ENCODE peak calls at places on chromosomes 16 and 17, in five cellular contexts. One of them, this sample, is unnamed.

GRCh38 chr17:962166-962565 is 17.4 kb downstream of the NXN start:
- DNase-seq in Caco-2: no peak
- DNase-seq in mucosa of descending colon: no peak
- DNase-seq in lung: no peak
- DNase-seq in GM13977: no peak
- DNase-seq in this sample: no peak

GRCh38 chr17:44992242-44992939 is 24.3 kb upstream of the C1QL1 start:
- DNase-seq in lung: no peak
- DNase-seq in GM13977: no peak
- DNase-seq in mucosa of descending colon: no peak
- DNase-seq in Caco-2: no peak
- DNase-seq in this sample: no peak

GRCh38 chr17:20009052-20009301 is 182 bp upstream of the SPECC1 start:
- DNase-seq in GM13977: no peak
- DNase-seq in mucosa of descending colon: no peak
- DNase-seq in lung: peak
- DNase-seq in Caco-2: no peak
- DNase-seq in this sample: no peak

GRCh38 chr16:3142770-3143169 is 7.9 kb downstream of the ZNF213 start:
- DNase-seq in lung: no peak
- DNase-seq in mucosa of descending colon: peak
- DNase-seq in GM13977: no peak
- DNase-seq in Caco-2: no peak
- DNase-seq in this sample: peak

GRCh38 chr16:16997349-16997748 is 473.4 kb downstream of the XYLT1 start:
- DNase-seq in lung: no peak
- DNase-seq in mucosa of descending colon: no peak
- DNase-seq in GM13977: no peak
- DNase-seq in Caco-2: no peak
- DNase-seq in this sample: no peak

GRCh38 chr16:9047689-9048301 is 43.6 kb upstream of the HAPSTR1 start:
- DNase-seq in Caco-2: peak
- DNase-seq in GM13977: no peak
- DNase-seq in mucosa of descending colon: peak
- DNase-seq in lung: peak
- DNase-seq in this sample: peak

GRCh38 chr17:17413821-17414220 is 63.0 kb upstream of the MED9 start:
- DNase-seq in GM13977: no peak
- DNase-seq in Caco-2: no peak
- DNase-seq in mucosa of descending colon: no peak
- DNase-seq in lung: no peak
- DNase-seq in this sample: no peak

GRCh38 chr17:4796550-4796915 is 569 bp downstream of the PSMB6 start:
- DNase-seq in mucosa of descending colon: no peak
- DNase-seq in GM13977: no peak
- DNase-seq in Caco-2: peak
- DNase-seq in lung: no peak
- DNase-seq in this sample: no peak

GRCh38 chr17:68326681-68327080 is 35.4 kb downstream of the ARSG start:
- DNase-seq in mucosa of descending colon: no peak
- DNase-seq in Caco-2: no peak
- DNase-seq in GM13977: no peak
- DNase-seq in lung: no peak
- DNase-seq in this sample: no peak

GRCh38 chr16:89318871-89319627 is 101.5 kb downstream of the ZNF778 start:
- DNase-seq in lung: no peak
- DNase-seq in Caco-2: no peak
- DNase-seq in GM13977: no peak
- DNase-seq in mucosa of descending colon: peak
- DNase-seq in this sample: no peak

GRCh38 chr17:75371981-75372380 is 33.5 kb downstream of the GRB2 start:
- DNase-seq in lung: no peak
- DNase-seq in GM13977: peak
- DNase-seq in mucosa of descending colon: no peak
- DNase-seq in Caco-2: no peak
- DNase-seq in this sample: no peak

GRCh38 chr17:63361182-63361581 is 84.9 kb downstream of the CYB561 start:
- DNase-seq in lung: no peak
- DNase-seq in Caco-2: no peak
- DNase-seq in mucosa of descending colon: no peak
- DNase-seq in GM13977: no peak
- DNase-seq in this sample: no peak

GRCh38 chr16:57741660-57742191 is 6.2 kb downstream of the KATNB1 start:
- DNase-seq in lung: no peak
- DNase-seq in GM13977: no peak
- DNase-seq in mucosa of descending colon: peak
- DNase-seq in Caco-2: no peak
- DNase-seq in this sample: no peak

GRCh38 chr17:83133302-83134121 is 54.1 kb downstream of the METRNL start:
- DNase-seq in lung: no peak
- DNase-seq in GM13977: no peak
- DNase-seq in mucosa of descending colon: no peak
- DNase-seq in Caco-2: no peak
- DNase-seq in this sample: peak

GRCh38 chr16:17106243-17106791 is 364.4 kb downstream of the XYLT1 start:
- DNase-seq in GM13977: peak
- DNase-seq in Caco-2: no peak
- DNase-seq in lung: no peak
- DNase-seq in mucosa of descending colon: no peak
- DNase-seq in this sample: no peak

GRCh38 chr16:22375117-22375962 is 921 bp upstream of the CDR2 start:
- DNase-seq in mucosa of descending colon: no peak
- DNase-seq in GM13977: no peak
- DNase-seq in Caco-2: no peak
- DNase-seq in lung: no peak
- DNase-seq in this sample: no peak

GRCh38 chr16:31456988-31457360 is 2.3 kb upstream of the ARMC5 start:
- DNase-seq in Caco-2: no peak
- DNase-seq in GM13977: no peak
- DNase-seq in lung: no peak
- DNase-seq in mucosa of descending colon: peak
- DNase-seq in this sample: no peak

GRCh38 chr16:685967-686366 is 1.8 kb upstream of the JMJD8 start:
- DNase-seq in mucosa of descending colon: no peak
- DNase-seq in GM13977: no peak
- DNase-seq in lung: no peak
- DNase-seq in Caco-2: peak
- DNase-seq in this sample: no peak

GRCh38 chr16:24113115-24113745 is 142.9 kb upstream of the CACNG3 start:
- DNase-seq in GM13977: no peak
- DNase-seq in lung: no peak
- DNase-seq in mucosa of descending colon: no peak
- DNase-seq in Caco-2: no peak
- DNase-seq in this sample: no peak
- TF ChIP-seq CTCF in GM13977: no peak
- TF ChIP-seq CTCF in lung: no peak
- TF ChIP-seq CTCF in mucosa of descending colon: no peak
- TF ChIP-seq CTCF in Caco-2: no peak
- TF ChIP-seq CTCF in this sample: no peak

DNA sequence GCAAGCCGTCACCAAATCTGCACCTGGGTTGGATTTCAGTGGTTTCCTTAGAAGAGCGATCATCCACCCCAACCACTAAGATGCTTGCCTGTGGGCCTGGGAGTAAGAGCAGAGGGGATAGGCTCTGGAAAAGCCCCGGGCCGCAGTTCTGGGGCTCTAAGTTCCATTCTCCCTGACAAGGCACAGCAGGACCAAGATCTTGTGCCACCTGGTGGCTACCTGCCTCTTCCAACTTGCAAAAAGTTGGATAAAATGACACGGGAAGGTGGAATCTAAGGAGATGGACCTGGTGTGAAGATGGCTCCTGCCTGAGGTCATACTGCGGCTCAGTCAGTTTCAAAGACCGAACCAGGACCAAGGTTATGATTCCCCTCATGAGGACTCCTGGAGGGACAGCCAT is 42.3 kb downstream of the ABCC12 start:
- DNase-seq in mucosa of descending colon: no peak
- DNase-seq in Caco-2: peak
- DNase-seq in GM13977: no peak
- DNase-seq in lung: no peak
- DNase-seq in this sample: no peak
- TF ChIP-seq CTCF in mucosa of descending colon: no peak
- TF ChIP-seq CTCF in Caco-2: no peak
- TF ChIP-seq CTCF in GM13977: peak
- TF ChIP-seq CTCF in lung: no peak
- TF ChIP-seq CTCF in this sample: no peak

DNA sequence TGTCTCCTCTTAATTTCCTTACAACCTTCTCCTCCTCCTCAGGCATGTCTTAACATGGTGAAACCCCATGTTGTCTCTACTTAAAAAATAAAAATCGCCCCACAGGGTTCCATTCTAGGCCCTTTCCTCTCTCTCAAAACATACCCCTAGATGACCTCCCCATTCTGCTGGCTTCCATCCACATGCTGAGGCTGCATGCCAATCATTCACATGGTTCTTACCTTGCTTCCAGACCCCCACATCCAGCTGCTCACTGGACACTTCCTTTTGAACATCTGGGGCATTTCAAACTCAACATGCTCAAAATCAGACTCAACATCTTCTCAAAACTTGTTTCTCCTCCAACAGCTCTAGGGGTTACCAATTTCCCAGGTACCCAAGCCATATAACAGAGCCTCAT is 12.4 kb upstream of the CTCF start:
- DNase-seq in GM13977: no peak
- DNase-seq in Caco-2: no peak
- DNase-seq in mucosa of descending colon: no peak
- DNase-seq in lung: no peak
- DNase-seq in this sample: no peak
- TF ChIP-seq CTCF in GM13977: no peak
- TF ChIP-seq CTCF in Caco-2: no peak
- TF ChIP-seq CTCF in mucosa of descending colon: no peak
- TF ChIP-seq CTCF in lung: no peak
- TF ChIP-seq CTCF in this sample: no peak

GRCh38 chr16:23398987-23399805 is 53.8 kb downstream of the COG7 start:
- DNase-seq in mucosa of descending colon: no peak
- DNase-seq in Caco-2: no peak
- DNase-seq in lung: peak
- DNase-seq in GM13977: no peak
- DNase-seq in this sample: no peak
- TF ChIP-seq CTCF in mucosa of descending colon: no peak
- TF ChIP-seq CTCF in Caco-2: no peak
- TF ChIP-seq CTCF in lung: no peak
- TF ChIP-seq CTCF in GM13977: no peak
- TF ChIP-seq CTCF in this sample: no peak